ENCODE peak calls at places on chromosomes 13 and 19, in six cellular contexts. P is adrenal gland, T is ovary, H is GM23248, Q is tibial artery, N is tibial nerve. A is an unnamed sample.

GRCh38 chr13:79393564-79394249 is 12.3 kb downstream of the RBM26 start:
- DNase-seq in P (no peak), T (no peak), H (no peak), N (peak; percentile 14), Q (no peak), A (no peak)

GRCh38 chr13:80408270-80408669 is 67.3 kb upstream of the SPRY2 start:
- DNase-seq in Q (no peak), T (no peak), N (no peak), H (no peak), P (no peak), A (no peak)

GRCh38 chr19:15296841-15297415 is 35.4 kb downstream of the BRD4 start:
- DNase-seq in N (no peak), T (no peak), Q (no peak), H (no peak), P (no peak), A (no peak)

GRCh38 chr19:13396256-13397080 is 109.8 kb downstream of the CACNA1A start:
- DNase-seq in H (peak; percentile 82), Q (peak; percentile 73), N (peak; percentile 29), T (no peak), P (peak; percentile 51), A (peak; percentile 30)

GRCh38 chr19:13861392-13861713 is 15.6 kb upstream of the NANOS3 start:
- DNase-seq in Q (no peak), H (peak; percentile 58), P (no peak), N (no peak), T (no peak), A (no peak)

GRCh38 chr19:5694167-5694951 is 4.3 kb downstream of the RPL36 start:
- DNase-seq in Q (no peak), T (peak; percentile 23), P (no peak), H (no peak), N (no peak), A (peak; percentile 58)

GRCh38 chr13:46551410-46552301 is 1.3 kb upstream of the LRCH1 start:
- DNase-seq in Q (peak; percentile 87), T (peak; percentile 67), N (peak; percentile 86), H (peak; percentile 88), P (peak; percentile 70), A (peak; percentile 76)

GRCh38 chr13:77528834-77529500 is 6.5 kb upstream of the SCEL start:
- DNase-seq in Q (no peak), H (no peak), P (peak; percentile 46), T (no peak), N (no peak), A (no peak)

GRCh38 chr19:42563352-42564210 is 31.1 kb downstream of the CEACAM8 start:
- DNase-seq in P (peak; percentile 52), Q (no peak), N (peak; percentile 5), H (peak; percentile 71), T (no peak), A (no peak)

GRCh38 chr13:67554296-67554695 is 324.2 kb upstream of the PCDH9 start:
- DNase-seq in P (no peak), Q (no peak), N (no peak), T (no peak), H (no peak), A (no peak)

GRCh38 chr13:73254827-73255226 is 196.0 kb downstream of the KLF5 start:
- DNase-seq in Q (no peak), H (peak; percentile 25), T (no peak), N (no peak), P (no peak), A (no peak)

GRCh38 chr13:94079876-94080275 is 399.6 kb downstream of the DCT start:
- DNase-seq in N (no peak), H (peak; percentile 55), Q (no peak), T (no peak), P (no peak), A (no peak)

GRCh38 chr13:44393391-44393790 is 19.8 kb downstream of the SERP2 start:
- DNase-seq in N (no peak), T (no peak), P (no peak), H (no peak), Q (peak; percentile 55), A (no peak)

GRCh38 chr13:104809483-104809882 is 1726.0 kb downstream of the EFNB2 start:
- DNase-seq in N (no peak), Q (no peak), T (no peak), P (no peak), H (no peak), A (no peak)

GRCh38 chr13:69737129-69737935 is 370.3 kb upstream of the ATXN8OS start:
- DNase-seq in T (no peak), P (no peak), Q (no peak), N (no peak), H (no peak), A (no peak)

GRCh38 chr13:51125495-51126226 is 14.6 kb upstream of the C13orf42 start:
- DNase-seq in H (peak; percentile 84), T (no peak), N (peak; percentile 17), P (peak; percentile 57), Q (no peak), A (peak; percentile 60)

GRCh38 chr13:23599083-23599925 is 29.1 kb downstream of the TNFRSF19 start:
- DNase-seq in P (no peak), Q (no peak), H (no peak), N (no peak), T (no peak), A (no peak)

GRCh38 chr13:23867027-23867491 is 22.1 kb downstream of the MIPEP start:
- DNase-seq in N (no peak), T (no peak), Q (no peak), H (peak; percentile 78), P (no peak), A (no peak)

GRCh38 chr13:92984151-92984550 is 242.5 kb upstream of the GPC6 start:
- DNase-seq in P (no peak), Q (no peak), H (no peak), T (no peak), N (no peak), A (no peak)

DNA sequence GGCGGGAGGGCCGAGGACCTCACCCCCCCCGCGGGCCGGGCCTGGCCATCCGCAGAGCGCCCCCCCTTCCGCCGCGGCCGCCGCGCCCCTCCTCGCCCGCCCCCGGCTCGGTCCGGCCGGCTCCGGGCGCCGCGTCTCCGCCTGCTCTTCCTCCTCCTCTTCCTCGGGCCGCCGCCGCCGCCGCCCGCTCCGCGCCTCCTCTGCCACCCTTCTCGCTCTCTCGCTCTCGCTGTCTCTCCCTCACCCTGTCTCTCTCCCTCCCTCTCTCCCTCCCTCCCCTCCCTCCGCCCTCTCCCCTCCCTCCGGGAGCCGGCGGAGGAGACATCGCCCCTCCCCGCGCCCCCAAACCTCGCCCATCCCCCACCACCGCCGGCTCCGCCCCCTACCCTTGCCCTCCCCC is at the start of gene SHANK1:
- DNase-seq in Q (no peak), N (no peak), P (no peak), T (peak; percentile 23), H (peak; percentile 37), A (no peak)
- H3K27me3 ChIP-seq in Q (peaks cover 89% of the 10 kb centered on the region), N (no peaks in the 10 kb centered on the region), P (no peaks in the 10 kb centered on the region), T (no peaks in the 10 kb centered on the region), H (no peaks in the 10 kb centered on the region), A (no peaks in the 10 kb centered on the region)

GRCh38 chr13:25372275-25373081 is 704 bp downstream of the ATP8A2 start:
- DNase-seq in P (no peak), N (no peak), Q (no peak), H (peak; percentile 14), T (no peak), A (no peak)

GRCh38 chr13:25371158-25371557 is 616 bp upstream of the ATP8A2 start:
- DNase-seq in T (no peak), N (no peak), P (no peak), H (no peak), Q (no peak), A (no peak)

GRCh38 chr13:25375727-25376358 is 4.1 kb downstream of the ATP8A2 start:
- DNase-seq in Q (no peak), T (no peak), N (peak; percentile 41), P (peak; percentile 32), H (peak; percentile 48), A (no peak)

GRCh38 chr13:25377244-25377962 is 5.6 kb downstream of the ATP8A2 start:
- DNase-seq in P (no peak), H (no peak), N (no peak), Q (no peak), T (no peak), A (no peak)

DNA sequence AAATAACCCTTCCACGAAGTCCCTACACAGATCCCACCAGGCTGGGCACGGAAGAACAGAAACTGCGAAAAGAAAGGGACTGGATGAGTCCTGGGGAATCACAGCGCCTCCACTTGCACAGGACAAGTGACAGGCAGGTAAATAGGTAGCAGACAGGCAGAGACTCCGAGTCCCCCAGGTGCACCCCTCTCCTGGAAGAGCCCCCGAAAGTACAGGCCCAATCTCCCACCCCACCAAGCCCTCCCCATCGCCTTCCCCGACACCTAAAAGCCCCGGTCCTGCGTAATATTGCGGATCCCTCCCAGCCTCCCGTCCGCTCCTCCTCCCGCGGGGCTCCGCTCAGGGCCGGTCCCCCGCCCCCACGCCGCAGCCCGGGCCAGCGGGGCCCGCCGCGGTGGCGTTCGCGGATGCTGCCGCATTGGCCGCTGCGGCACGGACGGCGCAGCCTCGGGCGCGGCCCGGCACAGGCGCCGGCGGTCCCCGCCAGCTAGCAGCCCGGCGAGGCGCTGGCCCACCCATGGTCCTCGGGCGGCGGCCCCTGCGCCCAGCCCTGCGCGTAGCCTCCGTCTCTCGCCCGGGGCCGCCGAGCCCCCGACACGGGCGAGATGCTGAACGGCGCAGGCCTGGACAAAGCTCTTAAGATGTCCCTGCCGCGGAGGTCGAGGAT is at the start of gene ATP8A2:
- DNase-seq in Q (no peak), P (no peak), T (no peak), H (peak; percentile 21), N (no peak), A (no peak)
- H3K27me3 ChIP-seq in Q (peaks cover 67% of the 10 kb centered on the region), P (peaks cover 7% of the 10 kb centered on the region), T (no peaks in the 10 kb centered on the region), H (peaks cover 69% of the 10 kb centered on the region), N (no peaks in the 10 kb centered on the region), A (no peaks in the 10 kb centered on the region)

GRCh38 chr13:100899720-100900316 is 225.2 kb upstream of the TMTC4 start:
- DNase-seq in Q (no peak), H (peak; percentile 14), T (no peak), P (no peak), N (no peak), A (no peak)

DNA sequence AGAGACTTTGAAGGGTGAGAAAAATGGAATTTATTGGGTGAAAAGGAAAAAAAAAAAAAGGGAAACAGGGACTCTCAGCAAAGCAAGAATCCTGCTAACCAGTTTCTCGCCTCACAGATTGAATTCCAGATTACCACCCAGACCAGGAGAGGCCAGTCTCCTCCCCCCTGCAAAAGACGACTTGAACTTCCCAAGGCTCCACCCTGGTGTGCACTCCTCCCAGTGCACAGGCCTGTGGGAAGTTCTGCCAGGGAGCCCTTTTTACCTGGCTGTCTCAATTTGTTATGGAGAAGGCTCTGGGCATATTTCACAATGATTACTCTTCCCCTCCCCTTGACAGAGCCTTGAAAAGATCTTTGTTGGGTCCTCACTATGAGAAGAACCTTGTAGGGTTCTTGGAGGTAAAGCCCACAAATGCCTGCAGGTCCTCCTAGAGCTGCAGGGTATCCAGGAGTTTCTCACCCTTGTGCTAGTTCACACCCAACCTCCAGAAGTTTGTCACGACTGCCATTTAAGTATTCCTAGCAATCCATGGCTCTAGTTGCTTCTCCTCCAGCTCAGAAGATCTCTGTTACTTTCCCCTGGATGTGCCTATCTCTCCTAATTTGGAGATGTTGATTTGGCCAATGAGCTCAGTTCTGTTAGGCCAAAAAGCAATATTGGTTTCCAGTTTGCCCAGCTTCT is 229.8 kb upstream of the TMTC4 start:
- DNase-seq in N (no peak), T (no peak), P (no peak), H (no peak), Q (no peak), A (no peak)
- H3K27me3 ChIP-seq in N (no peaks in the 10 kb centered on the region), T (no peaks in the 10 kb centered on the region), P (no peaks in the 10 kb centered on the region), H (peaks cover 5% of the 10 kb centered on the region), Q (no peaks in the 10 kb centered on the region), A (no peaks in the 10 kb centered on the region)

DNA sequence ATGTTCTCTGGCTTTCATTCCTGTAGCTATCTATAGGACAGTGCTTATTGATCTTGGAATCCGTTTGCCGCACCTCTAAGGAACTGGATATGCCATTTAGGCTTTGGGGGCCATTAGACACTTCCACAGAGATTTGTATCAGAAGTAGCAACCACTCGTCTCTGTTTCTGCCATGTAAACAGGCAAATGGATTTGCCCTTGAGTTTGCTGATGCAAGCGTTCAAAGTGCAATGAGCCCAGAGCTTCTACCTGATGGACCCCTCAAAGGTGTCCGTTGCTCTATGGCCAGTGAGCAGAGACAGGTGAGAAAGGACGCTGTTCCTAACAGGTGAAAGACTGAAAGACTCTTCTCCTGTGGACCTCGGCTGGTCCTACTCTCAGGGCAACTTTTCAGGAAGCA is 302.9 kb downstream of the ZNF536 start:
- DNase-seq in N (no peak), P (no peak), Q (no peak), T (no peak), H (no peak), A (no peak)
- H3K27me3 ChIP-seq in N (no peaks in the 10 kb centered on the region), P (no peaks in the 10 kb centered on the region), Q (peaks cover 45% of the 10 kb centered on the region), T (no peaks in the 10 kb centered on the region), H (peaks cover 35% of the 10 kb centered on the region), A (no peaks in the 10 kb centered on the region)